ENCODE peak calls at places on chromosomes 7 and 10, in ten cellular contexts. W is BJ; N is GM13976; O is kidney; P is cardiac fibroblast; D is right atrium auricular region; V is hepatocyte; S is CD4-positive, alpha-beta T cell; G is MCF 10A; C is stomach. Y is an unnamed sample.

GRCh38 chr10:114010316-114010715 is 33.4 kb upstream of the ADRB1 start:
- DNase-seq in W (no peak), C (no peak), V (no peak), D (no peak), N (no peak), O (no peak), G (no peak), P (no peak), S (no peak), Y (no peak)

GRCh38 chr10:48623607-48624132 is 18.8 kb upstream of the ARHGAP22 start:
- DNase-seq in N (no peak), S (no peak), P (peak), D (no peak), W (no peak), V (no peak), O (no peak), G (no peak), C (no peak), Y (no peak)

GRCh38 chr7:141362580-141363435 is 188.4 kb upstream of the AGK start:
- DNase-seq in V (peak), G (peak), W (peak), S (no peak), C (no peak), O (no peak), P (peak), D (no peak), N (no peak), Y (no peak)

GRCh38 chr10:33334170-33334838 is at the start of gene NRP1:
- DNase-seq in N (peak), V (peak), W (no peak), G (no peak), P (no peak), C (no peak), D (peak), S (no peak), O (peak), Y (peak)

GRCh38 chr10:48614481-48615383 is 9.9 kb upstream of the ARHGAP22 start:
- DNase-seq in V (no peak), W (peak), C (no peak), O (no peak), G (no peak), N (no peak), P (peak), S (no peak), D (no peak), Y (no peak)

GRCh38 chr10:117360016-117360415 is 15.2 kb downstream of the PDZD8 start:
- DNase-seq in N (no peak), G (no peak), S (no peak), C (no peak), O (no peak), V (no peak), P (peak), D (no peak), W (no peak), Y (no peak)

GRCh38 chr7:4792537-4793126 is 17.2 kb downstream of the AP5Z1 start:
- DNase-seq in S (no peak), N (no peak), V (no peak), C (no peak), D (no peak), W (no peak), O (peak), G (no peak), P (no peak), Y (peak)

GRCh38 chr7:149826344-149827088 is 11.7 kb upstream of the ZNF862 start:
- DNase-seq in P (no peak), W (no peak), S (no peak), G (no peak), V (no peak), O (peak), D (no peak), C (no peak), N (no peak), Y (no peak)

GRCh38 chr7:5528071-5528814 is 104.6 kb upstream of the TNRC18 start:
- DNase-seq in G (peak), V (no peak), C (peak), P (peak), S (no peak), D (no peak), N (no peak), O (peak), W (no peak), Y (peak)

GRCh38 chr7:1852781-1853618 is 182.9 kb downstream of the ELFN1 start:
- DNase-seq in D (no peak), O (peak), W (no peak), V (no peak), G (no peak), N (no peak), S (no peak), P (no peak), C (no peak), Y (no peak)

GRCh38 chr7:74275401-74275881 is 13.8 kb upstream of the CLIP2 start:
- DNase-seq in G (no peak), C (no peak), O (no peak), P (no peak), N (no peak), S (no peak), V (no peak), W (no peak), D (no peak), Y (peak)

GRCh38 chr10:96446966-96447596 is 66.6 kb downstream of the TLL2 start:
- DNase-seq in S (no peak), O (no peak), D (no peak), C (no peak), P (no peak), V (no peak), W (no peak), G (no peak), N (no peak), Y (no peak)

GRCh38 chr10:124267231-124267885 is 151.4 kb downstream of the OAT start:
- DNase-seq in V (no peak), N (no peak), D (no peak), S (no peak), O (no peak), P (peak), G (no peak), W (no peak), C (no peak), Y (no peak)

GRCh38 chr7:137146012-137146455 is 197.5 kb downstream of the PTN start:
- DNase-seq in V (no peak), N (no peak), P (peak), W (no peak), S (no peak), O (no peak), G (no peak), D (no peak), C (no peak), Y (no peak)

GRCh38 chr10:82883588-82883987 is 1008.6 kb downstream of the NRG3 start:
- DNase-seq in C (no peak), V (no peak), G (no peak), P (peak), D (no peak), O (no peak), S (no peak), N (no peak), W (no peak), Y (no peak)

GRCh38 chr7:49721441-49721840 is 52.0 kb upstream of the VWC2 start:
- DNase-seq in G (no peak), S (no peak), V (no peak), O (no peak), N (no peak), W (no peak), C (no peak), D (no peak), P (no peak), Y (no peak)

GRCh38 chr7:132618271-132618955 is 42.1 kb upstream of the PLXNA4 start:
- DNase-seq in W (no peak), V (no peak), D (no peak), P (no peak), S (no peak), C (no peak), O (no peak), N (no peak), G (no peak), Y (no peak)

GRCh38 chr7:48643420-48644013 is 280.8 kb upstream of the CDC14C start:
- DNase-seq in N (no peak), G (no peak), P (no peak), O (no peak), W (no peak), V (peak), C (no peak), S (no peak), D (no peak), Y (no peak)

GRCh38 chr10:62016477-62017140 is 115.1 kb downstream of the ARID5B start:
- DNase-seq in C (no peak), D (no peak), V (no peak), O (no peak), P (peak), N (no peak), W (no peak), G (no peak), S (no peak), Y (no peak)

GRCh38 chr7:99193527-99194214 is 14.2 kb downstream of the KPNA7 start:
- DNase-seq in O (no peak), D (no peak), G (peak), V (no peak), C (no peak), S (no peak), W (no peak), N (no peak), P (peak), Y (no peak)

GRCh38 chr10:87865201-87866025 is 2.0 kb downstream of the PTEN start:
- DNase-seq in V (no peak), S (no peak), W (no peak), G (peak), O (no peak), N (no peak), C (no peak), P (peak), D (no peak), Y (no peak)

GRCh38 chr7:155809947-155810606 is 2.2 kb downstream of the SHH start:
- DNase-seq in D (no peak), O (peak), V (no peak), C (no peak), P (no peak), S (no peak), N (no peak), G (no peak), W (no peak), Y (no peak)

GRCh38 chr7:127437772-127438330 is 45.3 kb upstream of the ZNF800 start:
- DNase-seq in V (no peak), N (no peak), O (no peak), C (no peak), D (no peak), W (peak), P (peak), S (no peak), G (peak), Y (no peak)

GRCh38 chr7:7183833-7184463 is 1.6 kb downstream of the C1GALT1 start:
- DNase-seq in N (peak), G (no peak), S (no peak), P (peak), O (no peak), W (no peak), C (no peak), V (no peak), D (no peak), Y (no peak)

GRCh38 chr10:78382776-78383175 is 349.1 kb downstream of the RPS24 start:
- DNase-seq in S (no peak), G (no peak), N (no peak), O (no peak), W (no peak), C (no peak), D (no peak), P (no peak), V (no peak), Y (no peak)

GRCh38 chr10:69466158-69466490 is 14.9 kb downstream of the TSPAN15 start:
- DNase-seq in O (no peak), S (no peak), W (no peak), V (no peak), C (no peak), N (no peak), G (no peak), P (no peak), D (no peak), Y (no peak)

GRCh38 chr10:101244321-101245050 is 15.2 kb upstream of the LBX1 start:
- DNase-seq in O (no peak), N (no peak), S (no peak), V (peak), C (no peak), D (no peak), G (peak), P (peak), W (peak), Y (no peak)

GRCh38 chr7:45583296-45583695 is 9.1 kb downstream of the ADCY1 start:
- DNase-seq in P (no peak), O (no peak), C (no peak), W (no peak), G (no peak), V (no peak), D (no peak), N (no peak), S (no peak), Y (no peak)

GRCh38 chr7:48224042-48224441 is 52.8 kb downstream of the ABCA13 start:
- DNase-seq in D (no peak), V (no peak), S (no peak), C (no peak), W (no peak), N (no peak), O (no peak), P (no peak), G (no peak), Y (no peak)

GRCh38 chr7:117470777-117471176 is 9.0 kb upstream of the CFTR start:
- DNase-seq in P (no peak), D (no peak), V (no peak), O (peak), G (no peak), C (peak), W (no peak), N (peak), S (no peak), Y (no peak)

GRCh38 chr7:95470452-95470851 is 15.3 kb upstream of the ASB4 start:
- DNase-seq in O (no peak), D (no peak), V (peak), C (no peak), W (no peak), P (peak), N (peak), S (no peak), G (peak), Y (peak)

GRCh38 chr7:45689011-45689796 is 115.0 kb downstream of the ADCY1 start:
- DNase-seq in O (no peak), C (no peak), N (no peak), P (peak), S (no peak), V (no peak), W (peak), D (peak), G (no peak), Y (no peak)

GRCh38 chr10:89283988-89284475 is 17.8 kb upstream of the IFIT2 start:
- DNase-seq in D (peak), V (peak), G (no peak), W (peak), P (peak), O (peak), C (no peak), S (no peak), N (no peak), Y (no peak)

GRCh38 chr10:79009144-79009543 is 59.6 kb upstream of the ZMIZ1 start:
- DNase-seq in D (no peak), V (no peak), W (no peak), G (no peak), P (no peak), C (no peak), S (no peak), N (no peak), O (peak), Y (no peak)

GRCh38 chr10:132631348-132631735 is 93.8 kb downstream of the INPP5A start:
- DNase-seq in N (no peak), G (no peak), W (no peak), V (no peak), O (peak), C (peak), S (no peak), D (peak), P (peak), Y (no peak)

DNA sequence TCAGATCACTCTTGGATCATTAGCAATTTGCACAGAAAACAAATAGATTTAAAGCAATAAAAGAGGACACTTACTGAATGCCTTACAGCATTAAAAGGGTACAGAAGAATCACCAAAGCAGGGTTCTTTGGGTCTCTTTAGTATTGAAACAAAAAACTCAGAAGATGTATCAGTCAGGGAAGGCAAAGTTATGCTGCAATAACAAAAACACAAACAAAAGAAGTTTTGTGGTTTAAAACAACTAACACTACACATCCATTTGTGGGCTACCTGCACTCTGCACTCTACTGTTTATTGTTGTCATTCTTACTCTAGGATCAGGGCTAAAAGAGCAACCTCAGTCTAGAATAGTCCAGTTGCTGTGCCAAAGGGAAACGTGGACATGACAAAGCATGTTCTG is 216.4 kb downstream of the GPAM start:
- DNase-seq in W (no peak), N (no peak), G (no peak), D (no peak), O (no peak), C (no peak), S (no peak), P (no peak), V (no peak), Y (no peak)
- TF ChIP-seq CTCF in W (no peak), N (no peak), G (no peak), D (no peak), O (no peak), C (no peak), S (no peak), P (no peak), V (no peak), Y (no peak)

GRCh38 chr7:39910108-39910869 is 39.8 kb upstream of the CDK13 start:
- DNase-seq in D (no peak), S (no peak), V (no peak), W (no peak), N (no peak), O (no peak), C (no peak), P (peak), G (peak), Y (no peak)
- TF ChIP-seq CTCF in D (no peak), S (no peak), V (no peak), W (no peak), N (no peak), O (no peak), C (no peak), P (no peak), G (no peak), Y (no peak)

DNA sequence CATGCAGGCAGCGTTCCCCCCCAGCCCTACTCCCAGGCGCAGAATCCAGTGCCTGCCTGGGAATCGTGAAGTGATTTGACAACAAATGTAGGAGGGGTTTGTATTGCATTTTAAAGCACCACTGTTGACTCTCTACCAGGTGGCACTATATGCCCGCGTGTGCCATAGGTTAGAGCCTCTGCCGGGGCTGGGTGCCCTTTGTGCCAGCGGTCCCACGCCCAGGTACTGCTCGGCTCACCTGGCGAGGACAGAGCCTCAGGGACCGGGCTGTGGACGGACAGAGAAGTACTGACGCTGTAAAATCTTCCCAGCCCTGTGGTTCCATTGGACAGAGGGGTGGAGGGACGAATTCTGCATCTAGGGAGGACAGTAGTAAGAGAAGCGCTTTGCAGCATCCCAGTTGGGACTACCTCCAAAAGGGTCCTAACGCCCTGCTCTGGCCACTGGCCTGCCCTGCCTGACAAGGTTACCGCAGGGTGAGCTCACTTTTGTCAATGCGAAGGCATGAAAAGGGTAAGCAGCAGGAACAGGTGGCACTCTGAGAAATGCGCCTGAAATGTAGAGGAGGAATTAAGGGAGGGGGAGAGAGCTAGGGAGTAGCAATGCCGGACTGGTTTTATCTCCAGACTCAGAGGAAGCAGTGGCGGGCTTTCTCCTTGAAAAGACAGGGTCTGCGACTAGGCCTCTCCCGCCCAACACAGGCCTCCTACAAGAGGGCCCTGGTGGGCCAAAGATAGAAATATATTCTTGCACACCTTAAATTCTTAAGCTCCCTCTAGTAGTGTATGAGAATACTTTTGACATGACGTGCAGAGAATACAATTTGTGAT is 858 bp upstream of the CACNA2D1 start:
- DNase-seq in G (no peak), C (peak), O (peak), V (no peak), S (no peak), D (no peak), N (no peak), P (no peak), W (no peak), Y (no peak)
- TF ChIP-seq CTCF in G (no peak), C (no peak), O (no peak), V (no peak), S (no peak), D (no peak), N (no peak), P (no peak), W (peak), Y (no peak)

GRCh38 chr10:86289577-86289868 is 77.1 kb downstream of the GRID1 start:
- DNase-seq in O (no peak), D (peak), G (no peak), V (no peak), N (no peak), W (no peak), S (no peak), P (no peak), C (peak), Y (no peak)
- TF ChIP-seq CTCF in O (no peak), D (no peak), G (no peak), V (no peak), N (no peak), W (no peak), S (no peak), P (no peak), C (no peak), Y (no peak)

DNA sequence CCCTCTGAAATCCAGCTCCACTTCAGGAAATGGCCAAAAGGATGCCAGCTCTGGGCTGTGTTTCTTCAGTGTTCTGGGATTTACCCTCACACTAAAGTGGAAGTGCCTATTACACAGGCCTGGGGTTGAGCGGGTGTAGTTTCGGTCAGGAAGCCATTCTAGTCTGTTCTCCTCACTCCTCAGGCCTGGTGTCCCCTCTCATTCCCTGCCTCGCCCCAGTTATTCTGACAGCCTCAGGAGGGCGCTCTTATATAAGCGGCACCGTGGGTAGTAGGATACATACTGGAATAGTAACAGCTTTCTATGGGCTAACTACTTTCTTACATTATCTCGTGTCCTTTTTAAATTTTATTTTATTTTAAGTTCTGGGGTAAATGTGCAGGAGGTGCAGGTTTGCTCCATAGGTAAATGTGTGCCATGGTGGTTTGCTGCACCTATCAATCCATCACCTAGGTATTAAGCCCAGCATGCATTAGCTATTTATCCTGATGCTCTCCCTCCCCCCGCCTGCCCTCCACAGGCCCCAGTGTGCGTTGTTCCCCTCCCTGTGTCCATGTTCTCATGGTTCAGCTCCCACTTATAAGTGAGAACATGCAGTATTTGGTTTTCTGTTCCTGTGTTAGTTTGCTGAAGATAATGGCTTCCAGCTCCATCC is 12.2 kb upstream of the LGI1 start:
- DNase-seq in V (no peak), C (no peak), P (peak), G (peak), O (no peak), W (no peak), D (no peak), S (no peak), N (no peak), Y (no peak)
- TF ChIP-seq CTCF in V (peak), C (no peak), P (peak), G (peak), O (no peak), W (peak), D (peak), S (no peak), N (peak), Y (no peak)

DNA sequence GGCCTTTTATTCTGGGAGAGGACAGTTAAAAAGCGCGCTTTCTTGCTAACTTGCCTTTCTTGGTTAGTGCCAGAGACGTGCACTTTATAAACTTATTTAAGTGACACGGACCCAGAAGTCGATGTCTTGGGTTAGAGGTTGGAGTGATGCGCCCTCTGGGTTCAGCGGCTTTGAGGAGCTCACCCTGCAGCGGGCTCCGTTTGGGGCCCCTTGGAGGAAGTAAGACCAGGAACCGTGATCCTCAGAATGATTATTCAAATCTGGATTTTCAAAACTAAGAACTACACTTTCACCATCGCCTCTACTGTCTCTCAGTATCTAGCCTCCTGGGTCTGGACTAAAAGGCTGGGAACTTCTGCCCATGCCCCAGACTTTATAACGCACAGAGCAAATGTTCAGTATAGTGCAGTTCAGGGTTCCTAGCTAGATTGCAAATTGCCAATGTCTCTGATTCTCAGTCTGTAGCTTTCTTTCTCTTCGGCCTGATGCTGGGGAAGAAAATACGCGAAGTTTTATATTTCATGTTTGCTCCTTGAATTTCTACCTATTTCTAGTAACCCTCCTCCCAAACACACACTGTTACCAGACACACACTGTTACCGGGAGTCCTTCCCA is 18.6 kb upstream of the SMO start:
- DNase-seq in G (no peak), C (no peak), S (no peak), P (no peak), V (no peak), O (no peak), N (peak), W (no peak), D (no peak), Y (peak)
- TF ChIP-seq CTCF in G (no peak), C (no peak), S (no peak), P (no peak), V (no peak), O (no peak), N (no peak), W (no peak), D (no peak), Y (no peak)